ENCODE peak calls at places on chromosomes 12 and 14, in five cellular contexts. L, P, X, Q and J are unnamed samples.

GRCh38 chr14:64614214-64614613 is 64.5 kb downstream of the PPP1R36 start:
- DNase-seq in L (no peak), P (no peak), X (no peak), Q (no peak), J (no peak)

GRCh38 chr14:78070344-78070743 is 99.8 kb upstream of the NRXN3 start:
- DNase-seq in L (no peak), P (no peak), X (no peak), Q (no peak), J (no peak)

GRCh38 chr14:28773917-28774691 is 7.5 kb downstream of the FOXG1 start:
- DNase-seq in L (no peak), P (no peak), X (no peak), Q (no peak), J (no peak)

GRCh38 chr12:96401061-96401871 is 1.0 kb upstream of the CDK17 start:
- DNase-seq in L (peak), P (peak), X (peak), Q (no peak), J (peak)

GRCh38 chr14:21987937-21988336 is 314.3 kb upstream of the OR4E1 start:
- DNase-seq in L (no peak), P (peak), X (peak), Q (no peak), J (no peak)

GRCh38 chr12:27595231-27595642 is 71.2 kb downstream of the PPFIBP1 start:
- DNase-seq in L (no peak), P (peak), X (peak), Q (no peak), J (no peak)

GRCh38 chr14:69692542-69693053 is 74.3 kb upstream of the SRSF5 start:
- DNase-seq in L (no peak), P (no peak), X (no peak), Q (no peak), J (no peak)

GRCh38 chr12:131007031-131007793 is 53.5 kb downstream of the ADGRD1 start:
- DNase-seq in L (no peak), P (no peak), X (no peak), Q (peak), J (no peak)

GRCh38 chr12:23771230-23771949 is 178.1 kb downstream of the SOX5 start:
- DNase-seq in L (no peak), P (no peak), X (no peak), Q (peak), J (no peak)

GRCh38 chr14:60839057-60839456 is 104.5 kb downstream of the MNAT1 start:
- DNase-seq in L (no peak), P (no peak), X (no peak), Q (no peak), J (no peak)

GRCh38 chr12:47881826-47882427 is 22.9 kb downstream of the VDR start:
- DNase-seq in L (no peak), P (peak), X (peak), Q (no peak), J (no peak)

GRCh38 chr14:88554458-88555286 is at the start of gene PTPN21:
- DNase-seq in L (no peak), P (peak), X (peak), Q (no peak), J (no peak)

GRCh38 chr14:26808407-26808806 is 210.6 kb upstream of the NOVA1 start:
- DNase-seq in L (no peak), P (no peak), X (no peak), Q (no peak), J (no peak)

GRCh38 chr14:101442451-101442850 is 118.8 kb upstream of the DIO3 start:
- DNase-seq in L (peak), P (no peak), X (no peak), Q (no peak), J (peak)

GRCh38 chr12:124044021-124044420 is 71.0 kb downstream of the ZNF664 start:
- DNase-seq in L (no peak), P (no peak), X (no peak), Q (no peak), J (no peak)

GRCh38 chr14:35879141-35879648 is 53.1 kb downstream of the BRMS1L start:
- DNase-seq in L (no peak), P (no peak), X (no peak), Q (no peak), J (no peak)

GRCh38 chr12:113862570-113863454 is 103.3 kb downstream of the RBM19 start:
- DNase-seq in L (no peak), P (no peak), X (no peak), Q (no peak), J (no peak)

GRCh38 chr12:4958697-4959375 is 49.1 kb downstream of the KCNA1 start:
- DNase-seq in L (no peak), P (no peak), X (no peak), Q (no peak), J (no peak)